ENCODE peak calls at places on chromosomes 11 and 22, in six cellular contexts. One of them, this sample, is unnamed.

GRCh38 chr22:50684986-50685385 is 12.4 kb downstream of the SHANK3 start:
- DNase-seq in HepG2: no peak
- DNase-seq in H1: no peak
- DNase-seq in K562: no peak
- DNase-seq in SK-N-SH: peak
- DNase-seq in GM12878: no peak
- DNase-seq in this sample: no peak

GRCh38 chr11:119859684-119860083 is 130.7 kb upstream of the NECTIN1 start:
- DNase-seq in H1: no peak
- DNase-seq in HepG2: no peak
- DNase-seq in GM12878: no peak
- DNase-seq in SK-N-SH: no peak
- DNase-seq in K562: no peak
- DNase-seq in this sample: no peak

GRCh38 chr11:44950036-44950624 is 553 bp downstream of the TP53I11 start:
- DNase-seq in GM12878: no peak
- DNase-seq in K562: peak
- DNase-seq in H1: no peak
- DNase-seq in SK-N-SH: peak
- DNase-seq in HepG2: no peak
- DNase-seq in this sample: no peak

GRCh38 chr11:16767137-16767536 is 28.7 kb downstream of the C11orf58 start:
- DNase-seq in HepG2: no peak
- DNase-seq in H1: no peak
- DNase-seq in K562: no peak
- DNase-seq in GM12878: no peak
- DNase-seq in SK-N-SH: no peak
- DNase-seq in this sample: no peak

GRCh38 chr11:119266517-119267255 is 50.2 kb downstream of the MCAM start:
- DNase-seq in K562: no peak
- DNase-seq in HepG2: no peak
- DNase-seq in SK-N-SH: no peak
- DNase-seq in GM12878: no peak
- DNase-seq in H1: no peak
- DNase-seq in this sample: no peak

GRCh38 chr11:69301491-69302401 is 7.8 kb downstream of the MYEOV start:
- DNase-seq in HepG2: peak
- DNase-seq in H1: no peak
- DNase-seq in GM12878: no peak
- DNase-seq in K562: peak
- DNase-seq in SK-N-SH: peak
- DNase-seq in this sample: peak

GRCh38 chr11:35232961-35233360 is 94.0 kb downstream of the CD44 start:
- DNase-seq in GM12878: no peak
- DNase-seq in H1: no peak
- DNase-seq in SK-N-SH: no peak
- DNase-seq in K562: no peak
- DNase-seq in HepG2: no peak
- DNase-seq in this sample: no peak

GRCh38 chr11:29527391-29527936 is 489.4 kb downstream of the KCNA4 start:
- DNase-seq in K562: no peak
- DNase-seq in HepG2: peak
- DNase-seq in GM12878: no peak
- DNase-seq in SK-N-SH: no peak
- DNase-seq in H1: no peak
- DNase-seq in this sample: peak

GRCh38 chr22:46774456-46775363 is 12.3 kb downstream of the TBC1D22A start:
- DNase-seq in HepG2: no peak
- DNase-seq in SK-N-SH: no peak
- DNase-seq in GM12878: no peak
- DNase-seq in K562: no peak
- DNase-seq in H1: no peak
- DNase-seq in this sample: no peak

GRCh38 chr22:19287076-19287724 is 4.3 kb downstream of the CLTCL1 start:
- DNase-seq in HepG2: no peak
- DNase-seq in GM12878: no peak
- DNase-seq in H1: no peak
- DNase-seq in K562: no peak
- DNase-seq in SK-N-SH: no peak
- DNase-seq in this sample: no peak

GRCh38 chr11:59102259-59102765 is 4.7 kb upstream of the FAM111B start:
- DNase-seq in SK-N-SH: no peak
- DNase-seq in HepG2: no peak
- DNase-seq in H1: no peak
- DNase-seq in GM12878: peak
- DNase-seq in K562: peak
- DNase-seq in this sample: no peak

GRCh38 chr11:2466869-2467694 is 22.3 kb downstream of the KCNQ1 start:
- DNase-seq in K562: peak
- DNase-seq in GM12878: no peak
- DNase-seq in H1: no peak
- DNase-seq in HepG2: no peak
- DNase-seq in SK-N-SH: no peak
- DNase-seq in this sample: no peak

GRCh38 chr11:74017631-74018030 is 8.7 kb upstream of the UCP3 start:
- DNase-seq in H1: no peak
- DNase-seq in K562: no peak
- DNase-seq in SK-N-SH: no peak
- DNase-seq in GM12878: no peak
- DNase-seq in HepG2: no peak
- DNase-seq in this sample: no peak

GRCh38 chr22:23119492-23120414 is 22.0 kb downstream of the RSPH14 start:
- DNase-seq in H1: no peak
- DNase-seq in K562: peak
- DNase-seq in HepG2: no peak
- DNase-seq in GM12878: no peak
- DNase-seq in SK-N-SH: no peak
- DNase-seq in this sample: no peak

GRCh38 chr11:2990617-2991476 is 1.3 kb downstream of the NAP1L4 start:
- DNase-seq in H1: no peak
- DNase-seq in SK-N-SH: no peak
- DNase-seq in K562: no peak
- DNase-seq in HepG2: peak
- DNase-seq in GM12878: no peak
- DNase-seq in this sample: no peak

GRCh38 chr11:35676611-35676965 is 14.0 kb downstream of the TRIM44 start:
- DNase-seq in HepG2: no peak
- DNase-seq in GM12878: no peak
- DNase-seq in K562: no peak
- DNase-seq in H1: no peak
- DNase-seq in SK-N-SH: no peak
- DNase-seq in this sample: no peak

GRCh38 chr22:36732609-36733008 is 29.1 kb upstream of the CACNG2 start:
- DNase-seq in SK-N-SH: no peak
- DNase-seq in HepG2: no peak
- DNase-seq in H1: no peak
- DNase-seq in K562: no peak
- DNase-seq in GM12878: no peak
- DNase-seq in this sample: no peak

GRCh38 chr22:46036558-46037408 is 59.8 kb upstream of the WNT7B start:
- DNase-seq in H1: no peak
- DNase-seq in K562: no peak
- DNase-seq in HepG2: peak
- DNase-seq in SK-N-SH: peak
- DNase-seq in GM12878: no peak
- DNase-seq in this sample: peak

GRCh38 chr11:44266056-44266780 is 43.7 kb downstream of the ALX4 start:
- DNase-seq in GM12878: no peak
- DNase-seq in HepG2: no peak
- DNase-seq in SK-N-SH: no peak
- DNase-seq in K562: no peak
- DNase-seq in H1: no peak
- DNase-seq in this sample: no peak

GRCh38 chr22:46202897-46203589 is 47.0 kb downstream of the CDPF1 start:
- DNase-seq in SK-N-SH: no peak
- DNase-seq in H1: no peak
- DNase-seq in GM12878: no peak
- DNase-seq in HepG2: no peak
- DNase-seq in K562: no peak
- DNase-seq in this sample: no peak

GRCh38 chr11:45051621-45052020 is 94.8 kb upstream of the PRDM11 start:
- DNase-seq in K562: no peak
- DNase-seq in GM12878: no peak
- DNase-seq in H1: no peak
- DNase-seq in HepG2: no peak
- DNase-seq in SK-N-SH: no peak
- DNase-seq in this sample: no peak

GRCh38 chr11:100709233-100709999 is 22.3 kb downstream of the ARHGAP42 start:
- DNase-seq in K562: no peak
- DNase-seq in GM12878: no peak
- DNase-seq in H1: no peak
- DNase-seq in SK-N-SH: no peak
- DNase-seq in HepG2: no peak
- DNase-seq in this sample: peak

GRCh38 chr11:117075186-117075585 is 23.0 kb downstream of the SIK3 start:
- DNase-seq in SK-N-SH: no peak
- DNase-seq in GM12878: no peak
- DNase-seq in H1: no peak
- DNase-seq in HepG2: no peak
- DNase-seq in K562: no peak
- DNase-seq in this sample: no peak

GRCh38 chr22:19892249-19892879 is 37.7 kb upstream of the GNB1L start:
- DNase-seq in GM12878: no peak
- DNase-seq in SK-N-SH: peak
- DNase-seq in H1: no peak
- DNase-seq in HepG2: peak
- DNase-seq in K562: peak
- DNase-seq in this sample: no peak

GRCh38 chr22:31616315-31616980 is 45.6 kb downstream of the PISD start:
- DNase-seq in H1: no peak
- DNase-seq in SK-N-SH: no peak
- DNase-seq in GM12878: no peak
- DNase-seq in K562: no peak
- DNase-seq in HepG2: peak
- DNase-seq in this sample: no peak

GRCh38 chr11:65280646-65281045 is 18.9 kb downstream of the POLA2 start:
- DNase-seq in GM12878: no peak
- DNase-seq in K562: no peak
- DNase-seq in H1: no peak
- DNase-seq in HepG2: no peak
- DNase-seq in SK-N-SH: no peak
- DNase-seq in this sample: no peak

GRCh38 chr11:124602193-124602592 is 9.0 kb upstream of the PANX3 start:
- DNase-seq in GM12878: no peak
- DNase-seq in SK-N-SH: no peak
- DNase-seq in K562: no peak
- DNase-seq in H1: no peak
- DNase-seq in HepG2: no peak
- DNase-seq in this sample: peak

DNA sequence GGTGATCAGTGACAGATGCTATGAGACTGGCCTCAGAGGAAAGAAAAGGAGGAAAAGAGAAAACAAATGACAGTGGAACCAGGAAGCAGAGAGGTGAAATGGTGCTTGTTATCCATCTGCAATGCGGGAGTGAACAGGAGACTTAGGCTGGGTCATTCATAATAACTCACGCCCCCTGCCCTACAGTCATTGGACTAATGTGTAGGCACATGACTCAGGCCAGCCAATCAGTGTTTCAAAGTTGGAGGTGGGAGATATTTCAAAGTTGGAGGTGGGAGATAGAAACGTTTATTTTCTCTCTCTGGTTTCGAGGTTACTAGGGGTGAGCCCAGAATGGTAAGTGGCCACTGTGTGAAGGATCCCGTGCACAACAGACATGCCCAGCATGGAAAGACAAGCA is 30.3 kb downstream of the SLC22A6 start:
- DNase-seq in K562: peak
- DNase-seq in SK-N-SH: no peak
- DNase-seq in H1: no peak
- DNase-seq in HepG2: no peak
- DNase-seq in GM12878: no peak
- DNase-seq in this sample: no peak
- TF ChIP-seq JUND in K562: no peak
- TF ChIP-seq JUND in SK-N-SH: no peak
- TF ChIP-seq JUND in H1: no peak
- TF ChIP-seq JUND in HepG2: no peak
- TF ChIP-seq JUND in GM12878: no peak
- TF ChIP-seq JUND in this sample: no peak

DNA sequence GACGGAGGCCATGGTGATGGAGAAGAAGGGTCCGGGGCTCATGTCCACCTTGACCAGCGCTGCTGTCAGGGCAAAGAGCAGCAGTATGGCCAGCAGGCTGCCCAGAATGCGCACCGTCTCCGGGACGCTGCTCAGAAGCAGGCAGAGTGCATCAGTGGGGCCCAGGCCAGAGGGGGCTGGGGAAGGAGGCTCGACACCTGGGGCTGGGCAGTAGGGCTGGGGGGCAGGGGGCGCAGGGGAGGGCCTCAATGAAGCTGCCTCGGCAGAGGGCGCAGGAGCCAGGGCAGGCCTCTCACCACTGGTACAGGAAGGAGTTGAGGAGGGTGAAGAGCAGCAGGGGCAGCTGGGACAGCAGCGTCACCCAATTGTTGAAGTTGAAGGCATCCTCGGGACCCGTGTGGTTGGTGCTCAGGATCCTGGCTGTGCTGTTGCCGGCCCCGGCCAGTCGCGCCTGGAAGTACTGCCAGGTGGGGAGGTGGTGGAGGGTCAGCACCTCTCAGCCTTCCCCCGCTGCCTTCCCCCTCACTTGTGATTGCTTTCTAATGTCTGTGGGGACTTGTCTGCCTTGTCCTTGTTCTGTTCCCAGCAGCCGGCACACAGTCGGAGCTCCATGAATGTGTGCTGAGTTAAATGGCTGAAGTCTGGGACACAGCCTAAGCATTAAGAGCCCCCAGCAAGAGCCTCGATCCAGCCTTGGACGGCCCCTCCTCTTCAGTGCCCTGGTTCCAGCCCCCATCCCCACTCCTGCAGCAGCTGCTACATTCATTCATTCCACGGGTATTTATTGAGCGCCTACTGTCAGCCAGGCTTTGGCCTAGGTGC is 2.3 kb downstream of the SLC29A2 start:
- DNase-seq in SK-N-SH: no peak
- DNase-seq in H1: no peak
- DNase-seq in K562: peak
- DNase-seq in GM12878: no peak
- DNase-seq in HepG2: no peak
- DNase-seq in this sample: no peak
- H2AFZ ChIP-seq in SK-N-SH: no peak
- H2AFZ ChIP-seq in H1: no peak
- H2AFZ ChIP-seq in K562: no peak
- H2AFZ ChIP-seq in GM12878: no peak
- H2AFZ ChIP-seq in HepG2: no peak
- H2AFZ ChIP-seq in this sample: no peak

GRCh38 chr22:35092146-35092805 is 26.3 kb downstream of the ISX start:
- DNase-seq in GM12878: no peak
- DNase-seq in HepG2: no peak
- DNase-seq in K562: no peak
- DNase-seq in H1: no peak
- DNase-seq in SK-N-SH: no peak
- DNase-seq in this sample: no peak
- TF ChIP-seq JUND in GM12878: no peak
- TF ChIP-seq JUND in HepG2: no peak
- TF ChIP-seq JUND in K562: no peak
- TF ChIP-seq JUND in H1: no peak
- TF ChIP-seq JUND in SK-N-SH: no peak
- TF ChIP-seq JUND in this sample: no peak

DNA sequence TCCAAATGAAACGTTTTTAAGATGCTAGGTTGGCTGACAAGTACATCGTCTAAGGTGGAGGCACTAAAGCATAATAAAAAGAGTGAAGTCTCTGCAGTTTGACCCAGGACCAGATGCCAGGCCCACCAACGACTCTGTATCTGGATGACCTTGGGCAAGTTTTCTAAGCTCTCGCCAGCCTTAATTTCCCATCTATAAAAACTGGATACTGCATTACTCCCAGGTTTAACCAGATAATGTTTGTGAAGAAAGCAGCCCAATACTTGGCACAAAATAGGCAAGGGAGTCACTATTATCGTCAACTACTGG is 49.0 kb downstream of the FAM83F start:
- DNase-seq in K562: no peak
- DNase-seq in GM12878: no peak
- DNase-seq in SK-N-SH: no peak
- DNase-seq in H1: no peak
- DNase-seq in HepG2: no peak
- DNase-seq in this sample: no peak
- H2AFZ ChIP-seq in K562: peak
- H2AFZ ChIP-seq in GM12878: peak
- H2AFZ ChIP-seq in SK-N-SH: peak
- H2AFZ ChIP-seq in H1: peak
- H2AFZ ChIP-seq in HepG2: peak
- H2AFZ ChIP-seq in this sample: peak